ENCODE peak calls at places on chromosomes 16 and 17, in five cellular contexts. U is breast epithelium, M is right lobe of liver, Q is A549, H is body of pancreas. J is an unnamed sample.
A peak's percentile ranks its signal among the peaks of the same experiment; 100 is the strongest.

GRCh38 chr16:56317998-56318912 is 107.1 kb downstream of the AMFR start:
- DNase-seq in U (peak; percentile 56), M (peak; percentile 85), Q (peak; percentile 92), H (peak; percentile 82), J (peak; percentile 73)

GRCh38 chr16:85888405-85889331 is 10.3 kb upstream of the IRF8 start:
- DNase-seq in U (no peak), M (no peak), Q (peak; percentile 34), H (no peak), J (peak; percentile 39)

GRCh38 chr16:88531346-88531745 is 38.9 kb upstream of the ZC3H18 start:
- DNase-seq in U (no peak), M (no peak), Q (no peak), H (no peak), J (no peak)

GRCh38 chr16:70750893-70751467 is 50.0 kb downstream of the VAC14 start:
- DNase-seq in U (peak; percentile 45), M (peak; percentile 90), Q (no peak), H (peak; percentile 58), J (peak; percentile 93)

GRCh38 chr17:42409467-42410351 is 13.3 kb downstream of the CAVIN1 start:
- DNase-seq in U (peak; percentile 96), M (no peak), Q (peak; percentile 99), H (peak; percentile 40), J (peak; percentile 84)

GRCh38 chr17:74859439-74860228 is at the start of gene GRIN2C:
- DNase-seq in U (no peak), M (no peak), Q (no peak), H (no peak), J (no peak)

GRCh38 chr17:61774724-61775123 is 88.6 kb downstream of the BRIP1 start:
- DNase-seq in U (no peak), M (no peak), Q (no peak), H (no peak), J (no peak)

GRCh38 chr16:10675221-10675620 is 19.5 kb downstream of the TEKT5 start:
- DNase-seq in U (no peak), M (no peak), Q (no peak), H (no peak), J (no peak)

GRCh38 chr17:32103476-32104113 is 38.7 kb upstream of the RHOT1 start:
- DNase-seq in U (no peak), M (no peak), Q (no peak), H (no peak), J (no peak)

GRCh38 chr17:43576563-43577229 is 30.6 kb upstream of the ETV4 start:
- DNase-seq in U (peak; percentile 48), M (peak; percentile 73), Q (peak; percentile 76), H (peak; percentile 72), J (peak; percentile 72)

GRCh38 chr16:72901012-72901411 is 146.9 kb downstream of the ZFHX3 start:
- DNase-seq in U (no peak), M (no peak), Q (no peak), H (no peak), J (no peak)

GRCh38 chr16:85986931-85987749 is 88.2 kb downstream of the IRF8 start:
- DNase-seq in U (no peak), M (peak; percentile 56), Q (no peak), H (no peak), J (no peak)

GRCh38 chr17:76791053-76791980 is 53.4 kb downstream of the MFSD11 start:
- DNase-seq in U (no peak), M (no peak), Q (peak; percentile 41), H (peak; percentile 58), J (peak; percentile 14)

GRCh38 chr16:400061-400540 is 1.6 kb upstream of the DECR2 start:
- DNase-seq in U (no peak), M (no peak), Q (no peak), H (no peak), J (no peak)

GRCh38 chr16:398551-399277 is 1.7 kb downstream of the NME4 start:
- DNase-seq in U (no peak), M (no peak), Q (no peak), H (no peak), J (no peak)

GRCh38 chr16:399278-400019 is 2.2 kb upstream of the DECR2 start:
- DNase-seq in U (no peak), M (no peak), Q (no peak), H (no peak), J (no peak)

GRCh38 chr16:404971-405486 is 3.3 kb downstream of the DECR2 start:
- DNase-seq in U (no peak), M (no peak), Q (no peak), H (no peak), J (no peak)

GRCh38 chr16:401468-402348 is at the start of gene DECR2:
- DNase-seq in U (peak; percentile 95), M (peak; percentile 98), Q (peak; percentile 80), H (peak; percentile 97), J (peak; percentile 97)
- TF ChIP-seq POLR2A in U (peak; percentile 62), M (peak; percentile 77), Q (peak; percentile 86), H (peak; percentile 69), J (peak; percentile 55)

GRCh38 chr16:35258381-35258780 is 1799.0 kb downstream of the TP53TG3F start:
- DNase-seq in U (no peak), M (no peak), Q (no peak), H (no peak), J (no peak)
- H3K9me3 ChIP-seq in U (peaks cover 20% of the 10 kb centered on the region), M (no peaks in the 10 kb centered on the region), Q (peaks cover 3% of the 10 kb centered on the region), H (no peaks in the 10 kb centered on the region), J (no peaks in the 10 kb centered on the region)

GRCh38 chr17:50052822-50053653 is 2.9 kb upstream of the ITGA3 start:
- DNase-seq in U (no peak), M (peak; percentile 61), Q (no peak), H (peak; percentile 62), J (peak; percentile 72)
- H3K4me1 ChIP-seq in U (no peaks in the 10 kb centered on the region), M (peaks cover 8% of the 10 kb centered on the region), Q (peaks cover 72% of the 10 kb centered on the region), H (peaks cover 63% of the 10 kb centered on the region), J (peaks cover 49% of the 10 kb centered on the region)

GRCh38 chr16:46789499-46790414 is 41.2 kb downstream of the C16orf87 start:
- DNase-seq in U (peak; percentile 61), M (peak; percentile 88), Q (peak; percentile 54), H (peak; percentile 85), J (peak; percentile 85)
- TF ChIP-seq POLR2A in U (no peak), M (no peak), Q (peak; percentile 78), H (peak; percentile 65), J (peak; percentile 25)

DNA sequence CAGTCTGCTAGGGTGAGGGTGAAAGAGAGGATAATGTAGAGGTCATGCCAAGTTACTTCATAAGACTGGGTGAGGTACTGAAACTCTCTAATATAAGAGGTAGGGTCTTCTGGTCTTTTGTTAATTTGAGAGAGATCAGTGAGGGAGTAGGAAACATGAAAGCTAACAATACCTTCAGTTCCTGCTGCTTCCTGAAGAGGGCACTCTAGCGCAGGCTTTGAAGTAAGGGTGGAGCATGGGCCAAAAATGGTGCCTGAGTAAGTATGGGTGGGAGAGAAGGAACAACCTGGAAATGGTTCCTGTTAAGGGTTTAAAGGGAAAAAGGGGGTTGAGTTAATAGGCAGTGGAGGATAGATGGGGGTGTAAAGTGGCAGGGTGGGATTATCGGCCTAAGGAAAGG is 2449.5 kb downstream of the TP53TG3F start:
- DNase-seq in U (no peak), M (no peak), Q (no peak), H (no peak), J (no peak)
- H3K9me3 ChIP-seq in U (peaks cover 12% of the 10 kb centered on the region), M (no peaks in the 10 kb centered on the region), Q (peaks cover 6% of the 10 kb centered on the region), H (no peaks in the 10 kb centered on the region), J (no peaks in the 10 kb centered on the region)

DNA sequence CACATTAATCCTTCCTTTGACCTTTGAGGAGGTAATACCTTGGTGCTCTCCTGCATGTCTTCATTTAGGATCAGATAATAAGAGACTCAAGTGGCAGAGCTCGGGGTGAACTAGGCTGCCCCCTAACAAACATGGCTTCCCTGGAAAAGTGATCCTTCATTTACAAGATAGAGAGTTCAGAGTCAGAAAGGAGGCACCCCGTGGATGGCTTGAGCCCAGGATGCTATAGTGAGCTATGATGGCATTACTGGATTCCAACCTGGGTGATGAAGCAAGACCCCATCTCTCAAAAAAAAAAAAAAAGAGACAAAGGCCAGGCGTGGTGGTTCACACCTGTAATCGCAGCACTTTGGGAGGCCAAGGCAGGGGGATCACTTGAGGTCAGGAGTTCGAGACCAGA is 7.6 kb downstream of the FAM117A start:
- DNase-seq in U (no peak), M (no peak), Q (no peak), H (no peak), J (no peak)
- H3K4me1 ChIP-seq in U (no peaks in the 10 kb centered on the region), M (no peaks in the 10 kb centered on the region), Q (no peaks in the 10 kb centered on the region), H (peaks cover 22% of the 10 kb centered on the region), J (no peaks in the 10 kb centered on the region)

GRCh38 chr16:84841787-84842300 is 22.1 kb downstream of the CRISPLD2 start:
- DNase-seq in U (peak; percentile 72), M (no peak), Q (no peak), H (peak; percentile 73), J (no peak)
- TF ChIP-seq POLR2A in U (no peak), M (no peak), Q (no peak), H (peak; percentile 75), J (no peak)

GRCh38 chr16:31888735-31889134 is 15.1 kb downstream of the ZNF267 start:
- DNase-seq in U (no peak), M (no peak), Q (no peak), H (no peak), J (no peak)
- H3K9me3 ChIP-seq in U (peaks cover 4% of the 10 kb centered on the region), M (no peaks in the 10 kb centered on the region), Q (peaks cover 82% of the 10 kb centered on the region), H (no peaks in the 10 kb centered on the region), J (no peaks in the 10 kb centered on the region)